ENCODE peak calls at places on chromosomes 11 and 22, in four cellular contexts. One of them, this sample, is unnamed.

GRCh38 chr22:29201722-29202230 is 3.9 kb upstream of the EMID1 start:
- DNase-seq in K562: no peak
- DNase-seq in HEK293T: no peak
- DNase-seq in HS-5: no peak
- DNase-seq in this sample: no peak

GRCh38 chr11:6402561-6402981 is 12.3 kb downstream of the SMPD1 start:
- DNase-seq in K562: no peak
- DNase-seq in HEK293T: no peak
- DNase-seq in HS-5: no peak
- DNase-seq in this sample: no peak

GRCh38 chr22:26470807-26471206 is 12.8 kb downstream of the HPS4 start:
- DNase-seq in K562: no peak
- DNase-seq in HEK293T: no peak
- DNase-seq in HS-5: no peak
- DNase-seq in this sample: no peak

GRCh38 chr22:34804588-34804987 is 261.4 kb upstream of the ISX start:
- DNase-seq in K562: no peak
- DNase-seq in HEK293T: no peak
- DNase-seq in HS-5: no peak
- DNase-seq in this sample: no peak

GRCh38 chr22:23180301-23180892 is at the start of gene BCR:
- DNase-seq in K562: peak; percentile 100
- DNase-seq in HEK293T: peak; percentile 87
- DNase-seq in HS-5: no peak
- DNase-seq in this sample: peak; percentile 42

GRCh38 chr11:1970956-1971355 is 23.8 kb downstream of the MRPL23 start:
- DNase-seq in K562: no peak
- DNase-seq in HEK293T: no peak
- DNase-seq in HS-5: no peak
- DNase-seq in this sample: no peak

GRCh38 chr11:36452987-36453386 is 57.1 kb downstream of the TRAF6 start:
- DNase-seq in K562: no peak
- DNase-seq in HEK293T: no peak
- DNase-seq in HS-5: no peak
- DNase-seq in this sample: no peak

GRCh38 chr11:123478352-123478986 is 48.4 kb downstream of the GRAMD1B start:
- DNase-seq in K562: peak; percentile 61
- DNase-seq in HEK293T: peak; percentile 80
- DNase-seq in HS-5: peak; percentile 40
- DNase-seq in this sample: peak; percentile 71

GRCh38 chr11:23423119-23423518 is 562.8 kb upstream of the CCDC179 start:
- DNase-seq in K562: no peak
- DNase-seq in HEK293T: no peak
- DNase-seq in HS-5: no peak
- DNase-seq in this sample: no peak

This sample was measured in erythroblast.